ENCODE peak calls at places on chromosomes 12 and 14, in nine cellular contexts. K is thyroid gland, U is lower leg skin, B is A549, Z is heart left ventricle, D is breast epithelium, G is ovary, J is sigmoid colon, A is prostate gland. V is an unnamed sample.

GRCh38 chr12:59432057-59432456 is 163.8 kb upstream of the SLC16A7 start:
- DNase-seq in U (no peak), K (no peak), Z (no peak), J (no peak), B (no peak), G (no peak), A (no peak), D (no peak), V (no peak)

GRCh38 chr12:94588271-94588785 is 62.0 kb downstream of the TMCC3 start:
- DNase-seq in K (no peak), B (no peak), J (no peak), D (no peak), G (no peak), Z (no peak), U (no peak), A (no peak), V (no peak)

GRCh38 chr14:101022121-101022520 is 118.6 kb upstream of the RTL1 start:
- DNase-seq in K (no peak), B (no peak), U (peak; percentile 36), A (no peak), Z (no peak), D (peak; percentile 40), G (no peak), J (peak; percentile 21), V (no peak)

GRCh38 chr12:19739195-19739776 is 300.0 kb downstream of the AEBP2 start:
- DNase-seq in K (peak; percentile 33), J (no peak), A (peak; percentile 53), G (no peak), B (peak; percentile 74), D (no peak), Z (no peak), U (no peak), V (peak; percentile 67)

GRCh38 chr14:103683139-103683538 is 32.1 kb downstream of the XRCC3 start:
- DNase-seq in A (no peak), G (peak; percentile 17), J (no peak), B (no peak), Z (no peak), U (no peak), D (no peak), K (no peak), V (no peak)

GRCh38 chr14:21902561-21903199 is 229.1 kb upstream of the OR4E1 start:
- DNase-seq in J (no peak), A (no peak), Z (no peak), G (no peak), U (no peak), B (peak; percentile 17), K (no peak), D (no peak), V (peak; percentile 49)

GRCh38 chr14:99539503-99539902 is 58.3 kb downstream of the CCNK start:
- DNase-seq in B (no peak), Z (no peak), D (no peak), A (no peak), K (no peak), G (no peak), U (no peak), J (no peak), V (no peak)

GRCh38 chr12:101277443-101277842 is 2.5 kb upstream of the UTP20 start:
- DNase-seq in Z (no peak), G (no peak), D (no peak), A (no peak), B (no peak), U (no peak), K (no peak), J (no peak), V (no peak)

GRCh38 chr14:58792421-58792820 is 154.7 kb downstream of the DACT1 start:
- DNase-seq in J (no peak), D (no peak), U (no peak), B (no peak), A (no peak), K (no peak), Z (no peak), G (no peak), V (no peak)

GRCh38 chr14:57487771-57488170 is 5.9 kb downstream of the CCDC198 start:
- DNase-seq in D (no peak), B (no peak), G (no peak), J (no peak), U (no peak), K (no peak), Z (no peak), A (no peak), V (no peak)

GRCh38 chr14:69877492-69877891 is 1.7 kb upstream of the SMOC1 start:
- DNase-seq in J (no peak), U (no peak), A (no peak), K (no peak), D (no peak), Z (no peak), B (peak; percentile 51), G (no peak), V (peak; percentile 39)

GRCh38 chr12:63294327-63294632 is 143.3 kb upstream of the AVPR1A start:
- DNase-seq in D (no peak), A (no peak), J (no peak), Z (no peak), U (no peak), B (peak; percentile 89), G (no peak), K (peak; percentile 54), V (no peak)

GRCh38 chr14:96754845-96755184 is 42.4 kb upstream of the VRK1 start:
- DNase-seq in J (peak; percentile 45), B (no peak), K (no peak), Z (no peak), A (no peak), U (peak; percentile 76), G (no peak), D (peak; percentile 45), V (peak; percentile 25)

GRCh38 chr12:69092137-69092536 is 147.2 kb upstream of the CPSF6 start:
- DNase-seq in K (no peak), A (no peak), Z (no peak), D (no peak), G (no peak), B (no peak), J (no peak), U (no peak), V (no peak)

GRCh38 chr12:12239127-12239526 is 27.7 kb downstream of the LRP6 start:
- DNase-seq in J (no peak), B (no peak), Z (no peak), A (no peak), U (no peak), D (no peak), K (no peak), G (no peak), V (no peak)
- TF ChIP-seq CTCF in J (no peak), B (no peak), Z (no peak), A (no peak), U (no peak), D (no peak), K (no peak), G (no peak), V (no peak)

DNA sequence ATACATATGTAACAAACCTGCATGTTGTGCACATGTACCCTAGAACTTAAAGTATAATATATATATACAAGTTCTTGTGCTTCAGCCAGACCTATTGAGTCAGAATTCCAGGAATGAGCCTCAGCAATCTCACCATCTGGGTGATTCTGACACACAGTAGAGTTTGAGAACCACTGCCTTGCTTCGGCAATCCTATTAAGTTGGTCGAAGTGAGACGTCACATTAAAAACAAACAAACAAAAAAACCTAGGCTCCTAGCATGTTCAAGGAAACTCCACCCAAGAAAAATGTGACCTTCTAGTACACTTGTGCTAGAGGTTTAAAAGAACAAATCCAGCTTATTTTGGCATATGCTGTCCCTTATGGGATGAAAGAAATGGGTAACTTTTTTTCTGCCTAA is 115.8 kb downstream of the SINHCAF start:
- DNase-seq in B (no peak), U (no peak), D (no peak), Z (no peak), G (no peak), K (no peak), A (no peak), J (no peak), V (no peak)
- TF ChIP-seq POLR2A in B (no peak), U (no peak), D (no peak), Z (no peak), G (no peak), K (no peak), A (no peak), J (no peak), V (no peak)

GRCh38 chr12:32305163-32305562 is 94.2 kb upstream of the FGD4 start:
- DNase-seq in G (no peak), D (no peak), A (no peak), B (peak; percentile 52), K (no peak), Z (no peak), U (no peak), J (no peak), V (no peak)
- TF ChIP-seq CTCF in G (peak; percentile 60), D (no peak), A (no peak), B (peak; percentile 62), K (no peak), Z (peak; percentile 67), U (no peak), J (no peak), V (no peak)

GRCh38 chr12:53219116-53219955 is 12.3 kb upstream of the ITGB7 start:
- DNase-seq in Z (peak; percentile 67), U (no peak), A (no peak), G (peak; percentile 56), J (no peak), B (peak; percentile 51), D (no peak), K (no peak), V (no peak)

GRCh38 chr12:53220857-53221202 is 11.2 kb downstream of the RARG start:
- DNase-seq in D (peak; percentile 93), B (peak; percentile 97), U (peak; percentile 97), J (peak; percentile 95), G (peak; percentile 94), K (peak; percentile 96), A (peak; percentile 84), Z (peak; percentile 91), V (peak; percentile 90)

GRCh38 chr12:53221203-53222076 is 10.6 kb downstream of the RARG start:
- DNase-seq in J (peak; percentile 85), A (peak; percentile 77), Z (peak; percentile 84), G (peak; percentile 88), K (peak; percentile 83), U (peak; percentile 93), B (peak; percentile 75), D (peak; percentile 77), V (peak; percentile 64)

GRCh38 chr12:53218551-53219114 is 11.6 kb upstream of the ITGB7 start:
- DNase-seq in K (no peak), J (peak; percentile 75), U (no peak), Z (no peak), B (no peak), G (peak; percentile 71), D (no peak), A (no peak), V (no peak)

DNA sequence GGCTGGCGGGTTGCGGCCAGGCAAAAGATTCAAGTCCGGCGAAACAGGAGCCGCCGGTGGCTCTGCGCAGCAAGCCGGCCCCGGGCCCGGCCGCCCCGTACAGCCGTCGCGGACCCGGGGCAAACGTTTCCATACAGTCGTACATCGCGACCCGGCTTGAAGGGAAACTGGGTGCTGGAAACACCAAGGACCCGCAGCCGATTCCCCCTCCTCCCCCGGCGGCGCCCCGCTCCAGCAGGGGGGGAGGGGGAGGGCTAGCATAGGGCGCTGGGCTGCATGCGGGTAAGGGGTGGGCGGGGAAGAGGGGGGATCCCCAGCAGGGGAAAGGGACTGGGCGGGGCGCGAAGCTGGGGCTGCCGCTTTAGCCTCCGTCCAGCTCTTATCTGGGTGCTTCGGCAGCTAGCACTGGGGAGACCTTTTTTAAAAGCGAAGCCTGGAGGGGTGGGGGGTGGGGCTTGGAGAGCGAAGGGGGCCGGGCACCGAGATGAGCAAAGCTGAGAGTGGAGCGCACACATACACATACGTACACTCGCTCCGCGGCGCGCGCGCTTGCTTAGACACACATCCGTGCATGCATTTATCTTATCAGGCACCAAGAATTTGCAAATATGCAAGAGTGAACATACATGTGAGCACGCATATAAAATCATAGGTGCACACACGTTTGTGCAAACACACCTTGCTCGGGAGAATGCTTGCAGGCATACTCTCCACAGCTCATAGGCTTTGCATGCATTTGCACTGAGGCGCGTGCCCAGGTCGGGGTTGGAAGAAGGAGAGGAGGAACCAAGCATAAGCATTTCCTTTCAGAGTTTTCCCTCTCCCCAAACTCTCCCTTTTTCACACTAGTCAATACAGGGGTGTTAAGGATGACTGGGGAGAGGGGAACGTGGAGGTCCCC is 11.8 kb downstream of the RARG start:
- DNase-seq in K (peak; percentile 47), G (peak; percentile 74), Z (peak; percentile 49), U (no peak), J (peak; percentile 89), D (no peak), A (peak; percentile 63), B (peak; percentile 88), V (peak; percentile 63)
- TF ChIP-seq POLR2A in K (no peak), G (no peak), Z (no peak), U (no peak), J (no peak), D (no peak), A (no peak), B (no peak), V (no peak)

V was measured in testis.